ENCODE peak calls at places on chromosomes 16 and 17, in five cellular contexts. O is BJ, Q is GM12865, X is MM.1S, M is testis. B is an unnamed sample.

GRCh38 chr17:83119987-83120864 is 40.8 kb downstream of the METRNL start:
- DNase-seq in O (no peak), Q (peak), X (peak), M (no peak), B (no peak)

GRCh38 chr17:37717627-37718382 is 27.1 kb downstream of the HNF1B start:
- DNase-seq in O (no peak), Q (peak), X (peak), M (no peak), B (no peak)

GRCh38 chr17:33987162-33987561 is 267.9 kb upstream of the CCL2 start:
- DNase-seq in O (no peak), Q (no peak), X (no peak), M (no peak), B (no peak)

GRCh38 chr17:20613248-20613647 is 33.7 kb downstream of the CDRT15L2 start:
- DNase-seq in O (no peak), Q (no peak), X (no peak), M (no peak), B (no peak)

GRCh38 chr17:73720187-73720834 is 76.1 kb upstream of the SDK2 start:
- DNase-seq in O (no peak), Q (peak), X (no peak), M (no peak), B (no peak)

GRCh38 chr17:69046130-69046807 is 14.5 kb downstream of the ABCA9 start:
- DNase-seq in O (no peak), Q (no peak), X (no peak), M (no peak), B (no peak)

GRCh38 chr17:62713096-62713870 is 85.8 kb downstream of the MRC2 start:
- DNase-seq in O (no peak), Q (no peak), X (no peak), M (peak), B (no peak)

GRCh38 chr16:68737046-68737729 is at the start of gene CDH1:
- DNase-seq in O (no peak), Q (peak), X (no peak), M (peak), B (peak)

GRCh38 chr16:76385831-76386230 is 108.6 kb downstream of the CNTNAP4 start:
- DNase-seq in O (no peak), Q (no peak), X (no peak), M (no peak), B (no peak)

GRCh38 chr17:50963139-50963538 is 97.0 kb upstream of the TOB1 start:
- DNase-seq in O (no peak), Q (no peak), X (no peak), M (no peak), B (no peak)

GRCh38 chr17:15431201-15431600 is 36.2 kb downstream of the CDRT4 start:
- DNase-seq in O (no peak), Q (no peak), X (no peak), M (no peak), B (no peak)

GRCh38 chr17:31068291-31068690 is 26.5 kb upstream of the NF1 start:
- DNase-seq in O (no peak), Q (peak), X (no peak), M (peak), B (peak)

GRCh38 chr16:49939495-49939894 is 83.6 kb upstream of the ZNF423 start:
- DNase-seq in O (no peak), Q (no peak), X (no peak), M (no peak), B (no peak)

GRCh38 chr17:74730491-74731346 is 6.3 kb upstream of the RAB37 start:
- DNase-seq in O (no peak), Q (peak), X (no peak), M (no peak), B (no peak)

GRCh38 chr17:28916302-28916934 is 13.5 kb upstream of the DHRS13 start:
- DNase-seq in O (no peak), Q (peak), X (peak), M (peak), B (no peak)

GRCh38 chr17:59121901-59122480 is 15.3 kb upstream of the TRIM37 start:
- DNase-seq in O (no peak), Q (peak), X (no peak), M (no peak), B (no peak)

GRCh38 chr17:1150863-1151685 is 28.7 kb downstream of the ABR start:
- DNase-seq in O (no peak), Q (no peak), X (no peak), M (no peak), B (no peak)

GRCh38 chr17:12667299-12667958 is 1.7 kb downstream of the MYOCD start:
- DNase-seq in O (no peak), Q (peak), X (no peak), M (peak), B (peak)

GRCh38 chr16:57611184-57611583 is 17.2 kb upstream of the ADGRG1 start:
- DNase-seq in O (no peak), Q (peak), X (no peak), M (no peak), B (peak)

GRCh38 chr17:2158011-2158410 is 103.1 kb downstream of the HIC1 start:
- DNase-seq in O (no peak), Q (no peak), X (no peak), M (no peak), B (peak)

GRCh38 chr17:78556812-78557211 is 20.4 kb downstream of the DNAH17 start:
- DNase-seq in O (no peak), Q (no peak), X (no peak), M (no peak), B (no peak)

GRCh38 chr17:78430892-78431691 is 52.6 kb downstream of the PGS1 start:
- DNase-seq in O (no peak), Q (no peak), X (no peak), M (no peak), B (no peak)

GRCh38 chr16:71896688-71897368 is 1.5 kb downstream of the IST1 start:
- DNase-seq in O (no peak), Q (no peak), X (no peak), M (no peak), B (no peak)

GRCh38 chr17:66898536-66898935 is 63.6 kb downstream of the CACNG5 start:
- DNase-seq in O (no peak), Q (no peak), X (no peak), M (no peak), B (no peak)

GRCh38 chr17:66904760-66905637 is 59.5 kb upstream of the CACNG4 start:
- DNase-seq in O (no peak), Q (no peak), X (no peak), M (peak), B (peak)

GRCh38 chr17:66897141-66897540 is 62.2 kb downstream of the CACNG5 start:
- DNase-seq in O (no peak), Q (no peak), X (no peak), M (no peak), B (no peak)

GRCh38 chr17:66903781-66904180 is 60.7 kb upstream of the CACNG4 start:
- DNase-seq in O (no peak), Q (no peak), X (no peak), M (no peak), B (no peak)

DNA sequence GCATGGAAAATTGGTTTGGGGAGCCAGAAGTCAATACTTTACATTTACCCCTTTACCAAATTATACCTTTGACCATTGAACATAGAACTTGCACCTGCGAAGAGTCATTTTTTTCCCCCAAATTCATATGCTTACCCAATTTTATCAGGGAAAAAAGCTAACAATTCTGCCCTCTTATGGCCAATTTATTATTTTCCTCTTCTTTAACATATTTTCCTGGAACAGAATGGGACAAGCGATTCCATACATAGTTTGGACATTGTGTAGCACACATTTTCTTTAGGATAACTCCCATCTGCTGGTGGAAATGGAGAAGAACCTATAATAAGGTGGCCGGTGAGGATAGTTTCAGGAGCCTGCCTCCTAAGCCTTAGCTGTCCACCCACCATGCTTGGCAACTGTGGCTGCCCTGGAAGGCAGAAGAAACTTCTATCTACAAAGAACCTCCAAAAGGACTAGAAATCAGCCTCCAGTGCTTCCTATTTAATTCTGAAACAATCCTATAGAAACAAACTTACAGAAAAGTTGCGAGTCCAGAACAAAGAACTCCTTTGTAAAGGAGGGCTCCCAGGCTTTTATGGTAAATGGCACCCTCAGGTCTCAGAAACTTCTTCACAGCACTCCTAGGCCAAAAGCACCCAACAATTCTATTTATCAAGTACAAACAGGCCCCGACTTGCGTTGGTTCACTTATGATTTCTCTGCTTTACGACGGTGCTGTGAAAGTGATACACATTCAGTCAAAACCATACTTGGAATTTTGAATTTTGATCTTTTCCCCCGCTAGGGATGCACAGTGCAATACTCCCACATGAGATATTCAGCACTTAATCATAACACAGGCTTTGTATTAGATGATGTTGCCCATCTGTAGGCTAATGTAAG is 64.1 kb upstream of the CACNG4 start:
- DNase-seq in O (no peak), Q (no peak), X (peak), M (no peak), B (peak)
- TF ChIP-seq CTCF in O (peak), Q (no peak), X (peak), M (peak), B (no peak)

GRCh38 chr17:46045639-46046038 is 46.6 kb downstream of the STH start:
- DNase-seq in O (no peak), Q (no peak), X (no peak), M (no peak), B (no peak)

GRCh38 chr17:46047398-46047797 is 48.3 kb downstream of the STH start:
- DNase-seq in O (no peak), Q (no peak), X (no peak), M (no peak), B (no peak)

GRCh38 chr17:46044989-46045388 is 45.9 kb downstream of the STH start:
- DNase-seq in O (no peak), Q (no peak), X (no peak), M (no peak), B (no peak)

GRCh38 chr17:46044286-46044928 is 45.4 kb downstream of the STH start:
- DNase-seq in O (peak), Q (peak), X (peak), M (peak), B (peak)

DNA sequence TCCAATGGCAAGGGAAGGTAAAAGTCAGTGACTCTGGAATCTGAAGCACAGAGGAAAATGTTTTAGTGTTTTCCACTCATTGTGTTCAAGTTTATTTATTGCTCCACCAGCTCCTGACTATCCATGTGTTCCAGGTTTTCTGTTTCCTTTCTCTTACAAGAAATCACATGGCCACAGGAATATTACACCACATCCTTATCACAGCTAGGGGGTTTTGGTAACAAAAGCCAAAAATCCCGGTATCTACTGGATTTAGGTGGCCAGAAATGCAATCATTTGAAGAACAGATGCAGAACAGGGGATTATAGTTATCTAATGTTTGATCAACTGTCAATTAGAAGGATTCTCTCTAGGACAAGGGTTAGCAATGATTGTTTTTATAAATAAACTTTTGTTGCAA is 47.9 kb downstream of the STH start:
- DNase-seq in O (no peak), Q (no peak), X (no peak), M (no peak), B (no peak)
- TF ChIP-seq CTCF in O (peak), Q (no peak), X (no peak), M (peak), B (no peak)

GRCh38 chr17:80960037-80960796 is 31.4 kb upstream of the CHMP6 start:
- DNase-seq in O (no peak), Q (no peak), X (no peak), M (no peak), B (no peak)

GRCh38 chr17:80962356-80963329 is 29.0 kb upstream of the CHMP6 start:
- DNase-seq in O (no peak), Q (no peak), X (no peak), M (no peak), B (no peak)

GRCh38 chr17:80960797-80961452 is 30.7 kb upstream of the CHMP6 start:
- DNase-seq in O (no peak), Q (no peak), X (no peak), M (no peak), B (no peak)

GRCh38 chr17:80961931-80962330 is 29.7 kb upstream of the CHMP6 start:
- DNase-seq in O (no peak), Q (no peak), X (no peak), M (no peak), B (no peak)

DNA sequence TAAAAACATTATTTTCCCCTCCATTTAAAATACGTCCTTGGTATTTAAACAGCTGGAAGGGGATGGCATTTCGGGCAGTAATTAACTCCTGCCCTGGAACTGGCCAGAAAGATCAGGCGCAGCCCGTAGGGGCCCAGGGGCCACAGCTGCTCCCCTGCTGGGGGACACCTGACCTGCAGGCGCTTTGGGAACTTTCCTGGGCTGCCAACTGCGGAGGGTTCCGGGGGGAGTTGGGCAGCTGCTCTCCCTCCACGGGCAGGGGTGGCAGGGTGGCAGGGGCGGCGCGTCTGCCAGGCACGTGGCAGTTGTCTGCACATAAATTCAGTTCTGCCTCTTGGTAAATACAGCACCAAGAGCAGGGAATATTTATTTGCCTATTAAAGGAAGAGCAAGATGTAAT is 30.1 kb upstream of the CHMP6 start:
- DNase-seq in O (no peak), Q (no peak), X (no peak), M (no peak), B (no peak)
- TF ChIP-seq CTCF in O (no peak), Q (no peak), X (no peak), M (no peak), B (no peak)

DNA sequence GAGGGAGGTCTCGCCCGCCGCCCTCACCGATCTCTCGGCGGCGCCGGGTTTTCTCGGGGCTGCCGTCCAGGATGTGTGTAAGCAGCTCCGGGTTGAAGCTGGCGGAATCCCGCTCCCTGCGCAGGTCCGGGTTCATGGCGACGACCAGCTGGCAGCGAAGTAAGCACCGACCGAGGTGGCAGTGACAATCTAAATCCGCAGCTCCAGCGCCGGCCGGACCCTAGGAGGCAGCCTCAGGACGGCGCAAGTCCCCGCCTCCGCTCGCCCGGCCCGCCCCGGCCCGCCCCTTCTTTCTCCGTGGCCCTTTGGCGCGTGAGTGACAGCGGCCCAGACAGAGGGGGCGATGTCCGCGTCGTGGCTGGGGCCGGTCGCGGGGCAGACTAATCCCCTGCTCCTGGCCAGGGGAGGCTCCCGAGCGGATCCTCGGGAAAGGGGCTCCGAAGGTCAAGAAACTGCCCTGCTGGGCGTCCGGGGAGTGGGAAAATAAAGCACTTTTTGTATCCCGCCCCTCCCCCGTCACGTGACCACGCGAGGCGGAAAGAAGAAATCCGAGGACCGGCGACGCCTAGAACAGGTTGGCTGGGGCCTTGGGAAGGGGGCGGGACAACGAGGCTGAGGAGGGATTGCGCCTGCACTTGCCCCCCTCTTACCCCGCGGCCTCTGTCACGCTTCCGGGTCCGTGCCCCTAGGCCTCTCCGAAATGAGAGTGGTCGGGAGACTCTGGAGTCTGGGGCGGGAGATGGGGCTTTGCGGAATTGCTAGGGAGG is at the start of the genes ACOX1 and TEN1:
- DNase-seq in O (peak), Q (peak), X (peak), M (peak), B (peak)
- TF ChIP-seq CTCF in O (peak), Q (peak), X (peak), M (peak), B (no peak)

GRCh38 chr16:70715860-70716357 is 30.1 kb upstream of the MTSS2 start:
- DNase-seq in O (no peak), Q (no peak), X (no peak), M (peak), B (peak)

GRCh38 chr16:70714526-70715112 is 28.8 kb upstream of the MTSS2 start:
- DNase-seq in O (no peak), Q (no peak), X (no peak), M (no peak), B (no peak)

GRCh38 chr16:70717065-70717464 is 31.2 kb upstream of the MTSS2 start:
- DNase-seq in O (no peak), Q (no peak), X (no peak), M (no peak), B (no peak)

GRCh38 chr16:70713781-70714180 is 27.9 kb upstream of the MTSS2 start:
- DNase-seq in O (no peak), Q (no peak), X (no peak), M (no peak), B (no peak)

GRCh38 chr16:70715113-70715711 is 29.4 kb upstream of the MTSS2 start:
- DNase-seq in O (peak), Q (no peak), X (no peak), M (peak), B (peak)
- TF ChIP-seq CTCF in O (peak), Q (no peak), X (no peak), M (no peak), B (no peak)

GRCh38 chr17:42514867-42515266 is 21.2 kb upstream of the NAGLU start:
- DNase-seq in O (no peak), Q (no peak), X (no peak), M (peak), B (no peak)

GRCh38 chr17:42519546-42520444 is 16.2 kb upstream of the NAGLU start:
- DNase-seq in O (peak), Q (no peak), X (no peak), M (peak), B (peak)

GRCh38 chr17:42518755-42519545 is 17.1 kb upstream of the NAGLU start:
- DNase-seq in O (no peak), Q (no peak), X (no peak), M (peak), B (no peak)

GRCh38 chr17:42518046-42518754 is 17.8 kb upstream of the NAGLU start:
- DNase-seq in O (peak), Q (no peak), X (no peak), M (peak), B (peak)

GRCh38 chr17:42517516-42517915 is 18.5 kb upstream of the NAGLU start:
- DNase-seq in O (peak), Q (peak), X (peak), M (peak), B (peak)
- TF ChIP-seq CTCF in O (peak), Q (peak), X (peak), M (peak), B (peak)

DNA sequence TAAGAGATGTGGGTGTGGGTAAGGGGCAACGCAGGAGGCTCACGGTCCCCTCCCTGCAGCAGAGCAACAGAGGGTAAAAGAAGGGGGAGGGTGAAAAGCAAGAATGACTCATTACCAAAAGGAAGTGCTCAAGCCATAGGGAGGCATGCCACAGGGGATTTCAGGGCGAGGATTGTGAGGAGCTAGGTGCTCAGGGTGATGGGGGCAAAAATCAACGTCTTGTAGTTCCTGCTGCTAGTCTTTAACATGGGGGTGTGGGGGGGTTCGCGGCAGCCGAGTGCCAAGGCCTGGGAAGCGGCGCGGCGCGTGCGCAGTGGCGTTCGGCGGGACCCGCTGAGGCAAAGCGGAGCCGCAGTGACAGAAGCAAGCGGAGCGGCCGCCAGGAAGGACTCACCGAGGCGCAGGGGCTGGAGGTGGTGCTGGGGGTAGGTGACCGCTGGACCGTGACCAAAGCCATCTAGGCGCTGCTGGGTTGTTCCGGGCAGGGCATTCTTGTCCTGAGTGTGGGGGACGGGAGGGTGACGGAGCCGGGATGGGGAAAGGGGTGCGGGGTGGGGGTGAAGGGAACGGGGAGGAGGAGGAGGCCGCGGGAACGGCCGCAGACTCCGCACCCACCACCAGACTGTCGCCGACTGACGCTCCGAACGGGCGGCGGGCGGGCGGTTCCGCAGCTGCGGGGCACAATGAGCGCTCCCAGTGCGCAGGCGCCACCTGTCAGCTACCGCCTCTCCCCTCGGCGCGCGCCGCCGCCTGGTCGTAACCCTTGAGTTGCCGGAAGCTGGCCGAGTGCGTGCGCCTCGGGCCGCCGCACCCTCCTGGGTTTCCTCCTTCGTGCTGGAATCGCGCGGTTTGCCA is at the start of gene SSH2:
- DNase-seq in O (no peak), Q (peak), X (peak), M (peak), B (peak)
- TF ChIP-seq CTCF in O (no peak), Q (no peak), X (no peak), M (no peak), B (no peak)